ENCODE peak calls at places on chromosomes 3 and 15, in seven cellular contexts. G is NCI-H1092 treated with DMSO at 0.1 percent for 48 hours; K is ELF-1; B is posterior vena cava; L is activated CD8-positive, alpha-beta memory T cell treated with anti-CD3 and anti-CD28 coated beads, Interleukin-2, amount 50 U/mL, for 48 hours; W is IMR-90; M is neuronal stem cell. I is an unnamed sample.

GRCh38 chr15:77568960-77569646 is 63.6 kb downstream of the LINGO1 start:
- DNase-seq in L (no peak), W (peak), G (peak), K (peak), M (no peak), B (no peak), I (no peak)

GRCh38 chr15:31325432-31325975 is 1.1 kb upstream of the KLF13 start:
- DNase-seq in M (no peak), G (peak), W (peak), B (peak), L (peak), K (no peak), I (peak)

GRCh38 chr15:97841558-97841957 is 118.9 kb upstream of the ARRDC4 start:
- DNase-seq in K (no peak), W (no peak), L (no peak), B (no peak), G (no peak), M (no peak), I (no peak)

GRCh38 chr3:72015463-72015862 is 230.5 kb upstream of the PROK2 start:
- DNase-seq in B (no peak), G (no peak), L (no peak), K (no peak), M (no peak), W (no peak), I (no peak)

GRCh38 chr3:20608054-20608738 is 422.2 kb upstream of the SGO1 start:
- DNase-seq in B (no peak), G (no peak), M (no peak), L (no peak), K (peak), W (no peak), I (no peak)

GRCh38 chr15:25849431-25849921 is 13.7 kb downstream of the ATP10A start:
- DNase-seq in B (peak), K (peak), M (no peak), G (no peak), W (peak), L (no peak), I (no peak)

GRCh38 chr3:40523781-40524180 is 979 bp upstream of the ZNF621 start:
- DNase-seq in B (no peak), G (no peak), L (no peak), W (no peak), M (no peak), K (peak), I (no peak)

GRCh38 chr15:94747510-94747909 is 516.1 kb downstream of the MCTP2 start:
- DNase-seq in L (no peak), M (no peak), B (no peak), G (no peak), W (no peak), K (no peak), I (no peak)

GRCh38 chr3:193190387-193190786 is 50.6 kb upstream of the PLAAT1 start:
- DNase-seq in L (no peak), B (no peak), G (peak), M (peak), K (peak), W (no peak), I (no peak)

GRCh38 chr3:39147711-39148115 is 5.7 kb downstream of the CSRNP1 start:
- DNase-seq in L (peak), G (no peak), K (peak), B (no peak), M (no peak), W (peak), I (no peak)

GRCh38 chr3:100316656-100317069 is 17.9 kb upstream of the NIT2 start:
- DNase-seq in G (no peak), B (no peak), W (peak), L (no peak), K (peak), M (peak), I (peak)

GRCh38 chr3:69294014-69294771 is 91.7 kb downstream of the FRMD4B start:
- DNase-seq in L (no peak), W (no peak), K (peak), G (no peak), M (no peak), B (no peak), I (no peak)

GRCh38 chr15:92393287-92393993 is at the start of gene ST8SIA2:
- DNase-seq in B (no peak), M (peak), G (peak), L (no peak), K (peak), W (no peak), I (no peak)

GRCh38 chr15:101088788-101089578 is 162.9 kb downstream of the CHSY1 start:
- DNase-seq in L (peak), B (peak), K (peak), G (peak), M (peak), W (no peak), I (peak)

GRCh38 chr3:59772416-59773408 is 722.9 kb upstream of the CFAP20DC start:
- DNase-seq in M (no peak), L (peak), G (peak), W (no peak), B (no peak), K (no peak), I (peak)

GRCh38 chr3:55244247-55244646 is 242.9 kb downstream of the WNT5A start:
- DNase-seq in G (peak), L (no peak), K (no peak), B (no peak), W (no peak), M (no peak), I (no peak)

GRCh38 chr3:173737167-173737808 is 339.7 kb downstream of the NLGN1 start:
- DNase-seq in B (no peak), G (no peak), M (no peak), K (no peak), L (no peak), W (no peak), I (no peak)

GRCh38 chr3:89032331-89033063 is 74.9 kb upstream of the EPHA3 start:
- DNase-seq in W (peak), B (no peak), G (no peak), L (no peak), K (no peak), M (no peak), I (no peak)

GRCh38 chr15:74277245-74277644 is 41.1 kb downstream of the CCDC33 start:
- DNase-seq in L (no peak), W (no peak), M (no peak), G (no peak), K (no peak), B (no peak), I (no peak)

GRCh38 chr15:92869977-92870644 is 30.0 kb upstream of the CHD2 start:
- DNase-seq in M (no peak), B (no peak), L (no peak), K (no peak), W (peak), G (no peak), I (no peak)

GRCh38 chr15:92226020-92226612 is 167.6 kb upstream of the ST8SIA2 start:
- DNase-seq in B (no peak), L (no peak), K (peak), W (no peak), M (no peak), G (peak), I (no peak)

GRCh38 chr3:66406186-66406585 is 94.6 kb downstream of the LRIG1 start:
- DNase-seq in B (no peak), M (no peak), L (no peak), K (no peak), G (no peak), W (no peak), I (no peak)

GRCh38 chr15:74835312-74835823 is 7.6 kb downstream of the ULK3 start:
- DNase-seq in W (peak), L (peak), K (peak), B (peak), G (peak), M (no peak), I (peak)

GRCh38 chr15:38496151-38496550 is 42.2 kb downstream of the FAM98B start:
- DNase-seq in B (no peak), M (no peak), K (no peak), W (no peak), L (no peak), G (no peak), I (no peak)

GRCh38 chr3:185309309-185309708 is 53.6 kb upstream of the MAP3K13 start:
- DNase-seq in M (no peak), B (no peak), L (no peak), W (no peak), K (no peak), G (no peak), I (no peak)

GRCh38 chr3:157201648-157202278 is 41.8 kb upstream of the CCNL1 start:
- DNase-seq in B (no peak), L (no peak), W (peak), M (no peak), K (no peak), G (peak), I (no peak)

GRCh38 chr3:149506965-149507364 is 32.5 kb downstream of the TM4SF4 start:
- DNase-seq in G (no peak), K (no peak), M (no peak), L (no peak), W (no peak), B (no peak), I (no peak)

GRCh38 chr15:89430530-89431341 is 65.6 kb downstream of the RHCG start:
- DNase-seq in G (peak), B (peak), M (peak), K (peak), L (peak), W (peak), I (peak)

GRCh38 chr3:97121386-97121785 is 307.0 kb downstream of the EPHA6 start:
- DNase-seq in M (no peak), W (no peak), K (no peak), L (no peak), G (no peak), B (no peak), I (no peak)

GRCh38 chr15:50686468-50687301 is at the start of gene TRPM7:
- DNase-seq in G (peak), L (peak), B (peak), M (peak), W (peak), K (peak), I (peak)